ENCODE peak calls at places on chromosomes 5 and 9, in ten cellular contexts. One of them, this sample, is unnamed.

GRCh38 chr5:112604741-112605390 is 132.8 kb upstream of the APC start:
- DNase-seq in stimulated activated CD8-positive, alpha-beta memory T cell treated with anti-CD3 and anti-CD28 coated beads, Interleukin-4, amount 100 ng/mL, for 24 hours: no peak
- DNase-seq in fibroblast of pulmonary artery: peak
- DNase-seq in psoas muscle: no peak
- DNase-seq in brain microvascular endothelial cell: no peak
- DNase-seq in NCI-H510A treated with DMSO at 0.1 percent for 48 hours: no peak
- DNase-seq in foreskin fibroblast: peak
- DNase-seq in NCI-H1417: no peak
- DNase-seq in stimulated activated CD4-positive, alpha-beta T cell treated with anti-CD3 and anti-CD28 coated beads, Interleukin-15, amount 100 ng/mL, for 24 hours: no peak
- DNase-seq in lung microvascular endothelial cell: peak
- DNase-seq in this sample: no peak

GRCh38 chr9:134136117-134136996 is 475 bp downstream of the WDR5 start:
- DNase-seq in stimulated activated CD4-positive, alpha-beta T cell treated with anti-CD3 and anti-CD28 coated beads, Interleukin-15, amount 100 ng/mL, for 24 hours: peak
- DNase-seq in fibroblast of pulmonary artery: peak
- DNase-seq in psoas muscle: no peak
- DNase-seq in stimulated activated CD8-positive, alpha-beta memory T cell treated with anti-CD3 and anti-CD28 coated beads, Interleukin-4, amount 100 ng/mL, for 24 hours: peak
- DNase-seq in brain microvascular endothelial cell: no peak
- DNase-seq in NCI-H510A treated with DMSO at 0.1 percent for 48 hours: no peak
- DNase-seq in lung microvascular endothelial cell: peak
- DNase-seq in NCI-H1417: no peak
- DNase-seq in foreskin fibroblast: peak
- DNase-seq in this sample: no peak

GRCh38 chr5:61200582-61201155 is 38.4 kb upstream of the SMIM15 start:
- DNase-seq in foreskin fibroblast: no peak
- DNase-seq in NCI-H510A treated with DMSO at 0.1 percent for 48 hours: no peak
- DNase-seq in fibroblast of pulmonary artery: peak
- DNase-seq in psoas muscle: no peak
- DNase-seq in stimulated activated CD8-positive, alpha-beta memory T cell treated with anti-CD3 and anti-CD28 coated beads, Interleukin-4, amount 100 ng/mL, for 24 hours: no peak
- DNase-seq in brain microvascular endothelial cell: peak
- DNase-seq in lung microvascular endothelial cell: no peak
- DNase-seq in NCI-H1417: no peak
- DNase-seq in stimulated activated CD4-positive, alpha-beta T cell treated with anti-CD3 and anti-CD28 coated beads, Interleukin-15, amount 100 ng/mL, for 24 hours: no peak
- DNase-seq in this sample: no peak

GRCh38 chr9:136297016-136297691 is 6.7 kb downstream of the CCDC187 start:
- DNase-seq in psoas muscle: peak
- DNase-seq in brain microvascular endothelial cell: no peak
- DNase-seq in stimulated activated CD8-positive, alpha-beta memory T cell treated with anti-CD3 and anti-CD28 coated beads, Interleukin-4, amount 100 ng/mL, for 24 hours: no peak
- DNase-seq in fibroblast of pulmonary artery: no peak
- DNase-seq in NCI-H510A treated with DMSO at 0.1 percent for 48 hours: peak
- DNase-seq in lung microvascular endothelial cell: peak
- DNase-seq in NCI-H1417: peak
- DNase-seq in stimulated activated CD4-positive, alpha-beta T cell treated with anti-CD3 and anti-CD28 coated beads, Interleukin-15, amount 100 ng/mL, for 24 hours: no peak
- DNase-seq in foreskin fibroblast: no peak
- DNase-seq in this sample: no peak

GRCh38 chr5:34597034-34597433 is 59.1 kb upstream of the RAI14 start:
- DNase-seq in stimulated activated CD4-positive, alpha-beta T cell treated with anti-CD3 and anti-CD28 coated beads, Interleukin-15, amount 100 ng/mL, for 24 hours: no peak
- DNase-seq in NCI-H510A treated with DMSO at 0.1 percent for 48 hours: no peak
- DNase-seq in brain microvascular endothelial cell: no peak
- DNase-seq in psoas muscle: no peak
- DNase-seq in NCI-H1417: no peak
- DNase-seq in stimulated activated CD8-positive, alpha-beta memory T cell treated with anti-CD3 and anti-CD28 coated beads, Interleukin-4, amount 100 ng/mL, for 24 hours: no peak
- DNase-seq in fibroblast of pulmonary artery: no peak
- DNase-seq in lung microvascular endothelial cell: no peak
- DNase-seq in foreskin fibroblast: peak
- DNase-seq in this sample: no peak

GRCh38 chr9:13569706-13570423 is 290.4 kb upstream of the MPDZ start:
- DNase-seq in fibroblast of pulmonary artery: peak
- DNase-seq in stimulated activated CD8-positive, alpha-beta memory T cell treated with anti-CD3 and anti-CD28 coated beads, Interleukin-4, amount 100 ng/mL, for 24 hours: no peak
- DNase-seq in psoas muscle: no peak
- DNase-seq in foreskin fibroblast: peak
- DNase-seq in NCI-H510A treated with DMSO at 0.1 percent for 48 hours: no peak
- DNase-seq in lung microvascular endothelial cell: peak
- DNase-seq in brain microvascular endothelial cell: peak
- DNase-seq in stimulated activated CD4-positive, alpha-beta T cell treated with anti-CD3 and anti-CD28 coated beads, Interleukin-15, amount 100 ng/mL, for 24 hours: no peak
- DNase-seq in NCI-H1417: no peak
- DNase-seq in this sample: no peak

GRCh38 chr5:72178910-72179815 is 71.9 kb downstream of the MAP1B start:
- DNase-seq in lung microvascular endothelial cell: peak
- DNase-seq in brain microvascular endothelial cell: peak
- DNase-seq in stimulated activated CD8-positive, alpha-beta memory T cell treated with anti-CD3 and anti-CD28 coated beads, Interleukin-4, amount 100 ng/mL, for 24 hours: no peak
- DNase-seq in foreskin fibroblast: peak
- DNase-seq in psoas muscle: peak
- DNase-seq in stimulated activated CD4-positive, alpha-beta T cell treated with anti-CD3 and anti-CD28 coated beads, Interleukin-15, amount 100 ng/mL, for 24 hours: no peak
- DNase-seq in NCI-H510A treated with DMSO at 0.1 percent for 48 hours: no peak
- DNase-seq in NCI-H1417: no peak
- DNase-seq in fibroblast of pulmonary artery: peak
- DNase-seq in this sample: no peak

GRCh38 chr5:169667896-169668674 is 31.0 kb downstream of the DOCK2 start:
- DNase-seq in stimulated activated CD8-positive, alpha-beta memory T cell treated with anti-CD3 and anti-CD28 coated beads, Interleukin-4, amount 100 ng/mL, for 24 hours: no peak
- DNase-seq in stimulated activated CD4-positive, alpha-beta T cell treated with anti-CD3 and anti-CD28 coated beads, Interleukin-15, amount 100 ng/mL, for 24 hours: no peak
- DNase-seq in lung microvascular endothelial cell: peak
- DNase-seq in NCI-H1417: no peak
- DNase-seq in foreskin fibroblast: peak
- DNase-seq in fibroblast of pulmonary artery: no peak
- DNase-seq in psoas muscle: no peak
- DNase-seq in NCI-H510A treated with DMSO at 0.1 percent for 48 hours: peak
- DNase-seq in brain microvascular endothelial cell: no peak
- DNase-seq in this sample: no peak

GRCh38 chr5:67267522-67268232 is 71.1 kb upstream of the CD180 start:
- DNase-seq in stimulated activated CD8-positive, alpha-beta memory T cell treated with anti-CD3 and anti-CD28 coated beads, Interleukin-4, amount 100 ng/mL, for 24 hours: no peak
- DNase-seq in stimulated activated CD4-positive, alpha-beta T cell treated with anti-CD3 and anti-CD28 coated beads, Interleukin-15, amount 100 ng/mL, for 24 hours: no peak
- DNase-seq in lung microvascular endothelial cell: no peak
- DNase-seq in foreskin fibroblast: no peak
- DNase-seq in NCI-H510A treated with DMSO at 0.1 percent for 48 hours: no peak
- DNase-seq in psoas muscle: peak
- DNase-seq in brain microvascular endothelial cell: no peak
- DNase-seq in NCI-H1417: no peak
- DNase-seq in fibroblast of pulmonary artery: no peak
- DNase-seq in this sample: no peak

GRCh38 chr5:143244000-143244736 is 159.3 kb downstream of the NR3C1 start:
- DNase-seq in psoas muscle: peak
- DNase-seq in stimulated activated CD4-positive, alpha-beta T cell treated with anti-CD3 and anti-CD28 coated beads, Interleukin-15, amount 100 ng/mL, for 24 hours: no peak
- DNase-seq in foreskin fibroblast: peak
- DNase-seq in fibroblast of pulmonary artery: peak
- DNase-seq in NCI-H510A treated with DMSO at 0.1 percent for 48 hours: no peak
- DNase-seq in stimulated activated CD8-positive, alpha-beta memory T cell treated with anti-CD3 and anti-CD28 coated beads, Interleukin-4, amount 100 ng/mL, for 24 hours: no peak
- DNase-seq in lung microvascular endothelial cell: no peak
- DNase-seq in NCI-H1417: no peak
- DNase-seq in brain microvascular endothelial cell: peak
- DNase-seq in this sample: no peak

GRCh38 chr5:147613359-147613758 is 103.5 kb upstream of the DPYSL3 start:
- DNase-seq in NCI-H1417: no peak
- DNase-seq in stimulated activated CD4-positive, alpha-beta T cell treated with anti-CD3 and anti-CD28 coated beads, Interleukin-15, amount 100 ng/mL, for 24 hours: no peak
- DNase-seq in stimulated activated CD8-positive, alpha-beta memory T cell treated with anti-CD3 and anti-CD28 coated beads, Interleukin-4, amount 100 ng/mL, for 24 hours: no peak
- DNase-seq in NCI-H510A treated with DMSO at 0.1 percent for 48 hours: no peak
- DNase-seq in foreskin fibroblast: peak
- DNase-seq in fibroblast of pulmonary artery: peak
- DNase-seq in psoas muscle: no peak
- DNase-seq in lung microvascular endothelial cell: no peak
- DNase-seq in brain microvascular endothelial cell: peak
- DNase-seq in this sample: no peak

GRCh38 chr5:3010953-3011763 is 259.7 kb upstream of the IRX2 start:
- DNase-seq in stimulated activated CD8-positive, alpha-beta memory T cell treated with anti-CD3 and anti-CD28 coated beads, Interleukin-4, amount 100 ng/mL, for 24 hours: no peak
- DNase-seq in brain microvascular endothelial cell: no peak
- DNase-seq in NCI-H510A treated with DMSO at 0.1 percent for 48 hours: no peak
- DNase-seq in stimulated activated CD4-positive, alpha-beta T cell treated with anti-CD3 and anti-CD28 coated beads, Interleukin-15, amount 100 ng/mL, for 24 hours: no peak
- DNase-seq in NCI-H1417: no peak
- DNase-seq in foreskin fibroblast: no peak
- DNase-seq in lung microvascular endothelial cell: no peak
- DNase-seq in fibroblast of pulmonary artery: no peak
- DNase-seq in psoas muscle: no peak
- DNase-seq in this sample: no peak

GRCh38 chr5:127858116-127858784 is 155.1 kb downstream of the CCDC192 start:
- DNase-seq in psoas muscle: no peak
- DNase-seq in lung microvascular endothelial cell: no peak
- DNase-seq in stimulated activated CD8-positive, alpha-beta memory T cell treated with anti-CD3 and anti-CD28 coated beads, Interleukin-4, amount 100 ng/mL, for 24 hours: no peak
- DNase-seq in NCI-H510A treated with DMSO at 0.1 percent for 48 hours: no peak
- DNase-seq in NCI-H1417: no peak
- DNase-seq in stimulated activated CD4-positive, alpha-beta T cell treated with anti-CD3 and anti-CD28 coated beads, Interleukin-15, amount 100 ng/mL, for 24 hours: no peak
- DNase-seq in foreskin fibroblast: no peak
- DNase-seq in fibroblast of pulmonary artery: peak
- DNase-seq in brain microvascular endothelial cell: peak
- DNase-seq in this sample: no peak

GRCh38 chr9:90478821-90479220 is 163.8 kb downstream of the DIRAS2 start:
- DNase-seq in fibroblast of pulmonary artery: no peak
- DNase-seq in stimulated activated CD4-positive, alpha-beta T cell treated with anti-CD3 and anti-CD28 coated beads, Interleukin-15, amount 100 ng/mL, for 24 hours: no peak
- DNase-seq in brain microvascular endothelial cell: no peak
- DNase-seq in foreskin fibroblast: no peak
- DNase-seq in psoas muscle: no peak
- DNase-seq in lung microvascular endothelial cell: no peak
- DNase-seq in NCI-H1417: no peak
- DNase-seq in stimulated activated CD8-positive, alpha-beta memory T cell treated with anti-CD3 and anti-CD28 coated beads, Interleukin-4, amount 100 ng/mL, for 24 hours: no peak
- DNase-seq in NCI-H510A treated with DMSO at 0.1 percent for 48 hours: no peak
- DNase-seq in this sample: no peak

GRCh38 chr5:133890308-133890707 is 78.1 kb downstream of the C5orf15 start:
- DNase-seq in brain microvascular endothelial cell: no peak
- DNase-seq in psoas muscle: no peak
- DNase-seq in NCI-H510A treated with DMSO at 0.1 percent for 48 hours: no peak
- DNase-seq in fibroblast of pulmonary artery: no peak
- DNase-seq in stimulated activated CD8-positive, alpha-beta memory T cell treated with anti-CD3 and anti-CD28 coated beads, Interleukin-4, amount 100 ng/mL, for 24 hours: no peak
- DNase-seq in stimulated activated CD4-positive, alpha-beta T cell treated with anti-CD3 and anti-CD28 coated beads, Interleukin-15, amount 100 ng/mL, for 24 hours: no peak
- DNase-seq in lung microvascular endothelial cell: no peak
- DNase-seq in foreskin fibroblast: no peak
- DNase-seq in NCI-H1417: no peak
- DNase-seq in this sample: no peak

GRCh38 chr9:69818946-69819345 is 1.7 kb upstream of the CFAP95 start:
- DNase-seq in psoas muscle: no peak
- DNase-seq in stimulated activated CD8-positive, alpha-beta memory T cell treated with anti-CD3 and anti-CD28 coated beads, Interleukin-4, amount 100 ng/mL, for 24 hours: no peak
- DNase-seq in stimulated activated CD4-positive, alpha-beta T cell treated with anti-CD3 and anti-CD28 coated beads, Interleukin-15, amount 100 ng/mL, for 24 hours: no peak
- DNase-seq in NCI-H1417: no peak
- DNase-seq in NCI-H510A treated with DMSO at 0.1 percent for 48 hours: no peak
- DNase-seq in lung microvascular endothelial cell: no peak
- DNase-seq in fibroblast of pulmonary artery: no peak
- DNase-seq in foreskin fibroblast: peak
- DNase-seq in brain microvascular endothelial cell: no peak
- DNase-seq in this sample: no peak

GRCh38 chr5:62268239-62268638 is 37.8 kb upstream of the KIF2A start:
- DNase-seq in NCI-H510A treated with DMSO at 0.1 percent for 48 hours: peak
- DNase-seq in stimulated activated CD4-positive, alpha-beta T cell treated with anti-CD3 and anti-CD28 coated beads, Interleukin-15, amount 100 ng/mL, for 24 hours: no peak
- DNase-seq in brain microvascular endothelial cell: no peak
- DNase-seq in psoas muscle: no peak
- DNase-seq in NCI-H1417: peak
- DNase-seq in lung microvascular endothelial cell: no peak
- DNase-seq in foreskin fibroblast: no peak
- DNase-seq in stimulated activated CD8-positive, alpha-beta memory T cell treated with anti-CD3 and anti-CD28 coated beads, Interleukin-4, amount 100 ng/mL, for 24 hours: no peak
- DNase-seq in fibroblast of pulmonary artery: peak
- DNase-seq in this sample: no peak

GRCh38 chr5:52867809-52868208 is 80.1 kb downstream of the ITGA1 start:
- DNase-seq in fibroblast of pulmonary artery: peak
- DNase-seq in foreskin fibroblast: peak
- DNase-seq in NCI-H510A treated with DMSO at 0.1 percent for 48 hours: no peak
- DNase-seq in psoas muscle: no peak
- DNase-seq in stimulated activated CD8-positive, alpha-beta memory T cell treated with anti-CD3 and anti-CD28 coated beads, Interleukin-4, amount 100 ng/mL, for 24 hours: no peak
- DNase-seq in NCI-H1417: no peak
- DNase-seq in lung microvascular endothelial cell: no peak
- DNase-seq in stimulated activated CD4-positive, alpha-beta T cell treated with anti-CD3 and anti-CD28 coated beads, Interleukin-15, amount 100 ng/mL, for 24 hours: no peak
- DNase-seq in brain microvascular endothelial cell: peak
- DNase-seq in this sample: no peak

GRCh38 chr5:123035320-123035949 is 1.1 kb downstream of the PPIC start:
- DNase-seq in stimulated activated CD8-positive, alpha-beta memory T cell treated with anti-CD3 and anti-CD28 coated beads, Interleukin-4, amount 100 ng/mL, for 24 hours: no peak
- DNase-seq in fibroblast of pulmonary artery: peak
- DNase-seq in stimulated activated CD4-positive, alpha-beta T cell treated with anti-CD3 and anti-CD28 coated beads, Interleukin-15, amount 100 ng/mL, for 24 hours: peak
- DNase-seq in lung microvascular endothelial cell: peak
- DNase-seq in brain microvascular endothelial cell: peak
- DNase-seq in psoas muscle: peak
- DNase-seq in NCI-H510A treated with DMSO at 0.1 percent for 48 hours: peak
- DNase-seq in NCI-H1417: peak
- DNase-seq in foreskin fibroblast: peak
- DNase-seq in this sample: no peak

GRCh38 chr9:76374702-76375543 is 19.3 kb downstream of the RFK start:
- DNase-seq in foreskin fibroblast: peak
- DNase-seq in NCI-H1417: no peak
- DNase-seq in stimulated activated CD4-positive, alpha-beta T cell treated with anti-CD3 and anti-CD28 coated beads, Interleukin-15, amount 100 ng/mL, for 24 hours: no peak
- DNase-seq in brain microvascular endothelial cell: peak
- DNase-seq in fibroblast of pulmonary artery: peak
- DNase-seq in psoas muscle: peak
- DNase-seq in NCI-H510A treated with DMSO at 0.1 percent for 48 hours: peak
- DNase-seq in lung microvascular endothelial cell: peak
- DNase-seq in stimulated activated CD8-positive, alpha-beta memory T cell treated with anti-CD3 and anti-CD28 coated beads, Interleukin-4, amount 100 ng/mL, for 24 hours: no peak
- DNase-seq in this sample: no peak

GRCh38 chr9:70438341-70438924 is 24.0 kb upstream of the KLF9 start:
- DNase-seq in fibroblast of pulmonary artery: peak
- DNase-seq in NCI-H510A treated with DMSO at 0.1 percent for 48 hours: no peak
- DNase-seq in foreskin fibroblast: peak
- DNase-seq in stimulated activated CD8-positive, alpha-beta memory T cell treated with anti-CD3 and anti-CD28 coated beads, Interleukin-4, amount 100 ng/mL, for 24 hours: no peak
- DNase-seq in stimulated activated CD4-positive, alpha-beta T cell treated with anti-CD3 and anti-CD28 coated beads, Interleukin-15, amount 100 ng/mL, for 24 hours: peak
- DNase-seq in psoas muscle: peak
- DNase-seq in lung microvascular endothelial cell: peak
- DNase-seq in NCI-H1417: no peak
- DNase-seq in brain microvascular endothelial cell: peak
- DNase-seq in this sample: no peak

GRCh38 chr5:84028093-84028492 is 307.4 kb upstream of the HAPLN1 start:
- DNase-seq in lung microvascular endothelial cell: no peak
- DNase-seq in NCI-H510A treated with DMSO at 0.1 percent for 48 hours: no peak
- DNase-seq in stimulated activated CD4-positive, alpha-beta T cell treated with anti-CD3 and anti-CD28 coated beads, Interleukin-15, amount 100 ng/mL, for 24 hours: no peak
- DNase-seq in foreskin fibroblast: peak
- DNase-seq in fibroblast of pulmonary artery: peak
- DNase-seq in brain microvascular endothelial cell: peak
- DNase-seq in stimulated activated CD8-positive, alpha-beta memory T cell treated with anti-CD3 and anti-CD28 coated beads, Interleukin-4, amount 100 ng/mL, for 24 hours: no peak
- DNase-seq in psoas muscle: no peak
- DNase-seq in NCI-H1417: no peak
- DNase-seq in this sample: no peak

GRCh38 chr5:92761585-92761984 is 819.4 kb downstream of the NR2F1-AS1 start:
- DNase-seq in NCI-H510A treated with DMSO at 0.1 percent for 48 hours: no peak
- DNase-seq in foreskin fibroblast: no peak
- DNase-seq in psoas muscle: no peak
- DNase-seq in NCI-H1417: no peak
- DNase-seq in brain microvascular endothelial cell: no peak
- DNase-seq in stimulated activated CD4-positive, alpha-beta T cell treated with anti-CD3 and anti-CD28 coated beads, Interleukin-15, amount 100 ng/mL, for 24 hours: no peak
- DNase-seq in fibroblast of pulmonary artery: no peak
- DNase-seq in stimulated activated CD8-positive, alpha-beta memory T cell treated with anti-CD3 and anti-CD28 coated beads, Interleukin-4, amount 100 ng/mL, for 24 hours: no peak
- DNase-seq in lung microvascular endothelial cell: no peak
- DNase-seq in this sample: no peak

GRCh38 chr5:72281764-72282499 is 38.1 kb downstream of the MRPS27 start:
- DNase-seq in foreskin fibroblast: peak
- DNase-seq in NCI-H510A treated with DMSO at 0.1 percent for 48 hours: no peak
- DNase-seq in brain microvascular endothelial cell: peak
- DNase-seq in stimulated activated CD8-positive, alpha-beta memory T cell treated with anti-CD3 and anti-CD28 coated beads, Interleukin-4, amount 100 ng/mL, for 24 hours: no peak
- DNase-seq in psoas muscle: no peak
- DNase-seq in lung microvascular endothelial cell: no peak
- DNase-seq in stimulated activated CD4-positive, alpha-beta T cell treated with anti-CD3 and anti-CD28 coated beads, Interleukin-15, amount 100 ng/mL, for 24 hours: no peak
- DNase-seq in NCI-H1417: no peak
- DNase-seq in fibroblast of pulmonary artery: peak
- DNase-seq in this sample: no peak

This sample was measured in effector memory CD4-positive, alpha-beta T cell.